ENCODE peak calls at places on chromosomes 3 and 15, in six cellular contexts. One of them, this sample, is unnamed.

GRCh38 chr3:88059380-88060160 is 515 bp downstream of the ZNF654 start:
- DNase-seq in posterior vena cava: no peak
- DNase-seq in heart right ventricle: no peak
- DNase-seq in coronary artery: peak
- DNase-seq in left ventricle myocardium inferior: no peak
- DNase-seq in GM10248: peak
- DNase-seq in this sample: no peak

GRCh38 chr3:82641701-82642100 is 880.3 kb upstream of the GBE1 start:
- DNase-seq in posterior vena cava: no peak
- DNase-seq in heart right ventricle: no peak
- DNase-seq in coronary artery: no peak
- DNase-seq in left ventricle myocardium inferior: no peak
- DNase-seq in GM10248: no peak
- DNase-seq in this sample: no peak

GRCh38 chr15:40058476-40059140 is 19.6 kb upstream of the SRP14 start:
- DNase-seq in posterior vena cava: peak
- DNase-seq in heart right ventricle: no peak
- DNase-seq in coronary artery: peak
- DNase-seq in left ventricle myocardium inferior: no peak
- DNase-seq in GM10248: no peak
- DNase-seq in this sample: no peak

GRCh38 chr15:36329592-36329991 is 249.8 kb upstream of the CDIN1 start:
- DNase-seq in posterior vena cava: no peak
- DNase-seq in heart right ventricle: no peak
- DNase-seq in coronary artery: no peak
- DNase-seq in left ventricle myocardium inferior: no peak
- DNase-seq in GM10248: no peak
- DNase-seq in this sample: no peak

GRCh38 chr3:57749542-57749941 is 6.6 kb upstream of the SLMAP start:
- DNase-seq in posterior vena cava: no peak
- DNase-seq in heart right ventricle: no peak
- DNase-seq in coronary artery: no peak
- DNase-seq in left ventricle myocardium inferior: no peak
- DNase-seq in GM10248: no peak
- DNase-seq in this sample: no peak

GRCh38 chr3:142394921-142395622 is 52.8 kb downstream of the XRN1 start:
- DNase-seq in posterior vena cava: no peak
- DNase-seq in heart right ventricle: no peak
- DNase-seq in coronary artery: no peak
- DNase-seq in left ventricle myocardium inferior: no peak
- DNase-seq in GM10248: no peak
- DNase-seq in this sample: no peak

GRCh38 chr3:24264748-24265158 is 229.9 kb downstream of the THRB start:
- DNase-seq in posterior vena cava: no peak
- DNase-seq in heart right ventricle: no peak
- DNase-seq in coronary artery: no peak
- DNase-seq in left ventricle myocardium inferior: no peak
- DNase-seq in GM10248: peak
- DNase-seq in this sample: no peak

GRCh38 chr3:14481646-14482036 is 58.5 kb downstream of the GRIP2 start:
- DNase-seq in posterior vena cava: peak
- DNase-seq in heart right ventricle: no peak
- DNase-seq in coronary artery: no peak
- DNase-seq in left ventricle myocardium inferior: no peak
- DNase-seq in GM10248: no peak
- DNase-seq in this sample: no peak

GRCh38 chr3:161064413-161064812 is 40.7 kb downstream of the B3GALNT1 start:
- DNase-seq in posterior vena cava: no peak
- DNase-seq in heart right ventricle: no peak
- DNase-seq in coronary artery: no peak
- DNase-seq in left ventricle myocardium inferior: no peak
- DNase-seq in GM10248: no peak
- DNase-seq in this sample: no peak

GRCh38 chr3:29453278-29453961 is 172.5 kb downstream of the RBMS3 start:
- DNase-seq in posterior vena cava: no peak
- DNase-seq in heart right ventricle: peak
- DNase-seq in coronary artery: no peak
- DNase-seq in left ventricle myocardium inferior: no peak
- DNase-seq in GM10248: no peak
- DNase-seq in this sample: peak

GRCh38 chr3:13708871-13709595 is 160.1 kb downstream of the FBLN2 start:
- DNase-seq in posterior vena cava: peak
- DNase-seq in heart right ventricle: no peak
- DNase-seq in coronary artery: peak
- DNase-seq in left ventricle myocardium inferior: no peak
- DNase-seq in GM10248: no peak
- DNase-seq in this sample: no peak

GRCh38 chr3:36444909-36445308 is 64.6 kb downstream of the STAC start:
- DNase-seq in posterior vena cava: no peak
- DNase-seq in heart right ventricle: no peak
- DNase-seq in coronary artery: no peak
- DNase-seq in left ventricle myocardium inferior: no peak
- DNase-seq in GM10248: no peak
- DNase-seq in this sample: no peak

GRCh38 chr3:131403216-131403895 is 21.8 kb downstream of the NUDT16 start:
- DNase-seq in posterior vena cava: no peak
- DNase-seq in heart right ventricle: no peak
- DNase-seq in coronary artery: no peak
- DNase-seq in left ventricle myocardium inferior: no peak
- DNase-seq in GM10248: no peak
- DNase-seq in this sample: no peak

GRCh38 chr3:184154909-184155643 is at the start of gene DVL3:
- DNase-seq in posterior vena cava: peak
- DNase-seq in heart right ventricle: peak
- DNase-seq in coronary artery: no peak
- DNase-seq in left ventricle myocardium inferior: peak
- DNase-seq in GM10248: peak
- DNase-seq in this sample: peak

GRCh38 chr15:101495334-101496197 is 6.1 kb upstream of the PCSK6 start:
- DNase-seq in posterior vena cava: no peak
- DNase-seq in heart right ventricle: no peak
- DNase-seq in coronary artery: no peak
- DNase-seq in left ventricle myocardium inferior: no peak
- DNase-seq in GM10248: peak
- DNase-seq in this sample: no peak

GRCh38 chr15:63509933-63510547 is 5.6 kb downstream of the USP3 start:
- DNase-seq in posterior vena cava: no peak
- DNase-seq in heart right ventricle: no peak
- DNase-seq in coronary artery: no peak
- DNase-seq in left ventricle myocardium inferior: no peak
- DNase-seq in GM10248: no peak
- DNase-seq in this sample: no peak